ENCODE peak calls at places on chromosomes 1 and 21, in eight cellular contexts. O is KBM-7, U is GM23248, M is amniotic stem cell, H is ELF-1, Z is prostate gland, E is progenitor cell of endocrine pancreas, S is NCI-H526 treated with DMSO at 0.1 percent for 48 hours. F is an unnamed sample.

GRCh38 chr1:208217774-208218173 is 26.4 kb downstream of the PLXNA2 start:
- DNase-seq in S (no peak), M (no peak), O (no peak), E (no peak), Z (no peak), H (no peak), U (no peak), F (no peak)

GRCh38 chr1:174191255-174191906 is 32.1 kb downstream of the RABGAP1L start:
- DNase-seq in H (no peak), S (no peak), M (peak), U (peak), Z (no peak), E (no peak), O (no peak), F (no peak)

GRCh38 chr1:64790965-64791487 is 46.2 kb downstream of the RAVER2 start:
- DNase-seq in E (no peak), M (no peak), S (no peak), O (no peak), H (no peak), U (no peak), Z (no peak), F (no peak)

GRCh38 chr1:17540255-17541001 is 930 bp downstream of the ARHGEF10L start:
- DNase-seq in U (peak), M (no peak), Z (peak), E (peak), H (peak), S (no peak), O (no peak), F (peak)

GRCh38 chr1:189751311-189751710 is 726.4 kb downstream of the BRINP3 start:
- DNase-seq in H (no peak), S (no peak), M (no peak), O (no peak), E (no peak), U (no peak), Z (no peak), F (no peak)

GRCh38 chr1:110390096-110390495 is 730 bp downstream of the SLC16A4 start:
- DNase-seq in S (no peak), E (no peak), O (no peak), H (no peak), Z (no peak), M (peak), U (peak), F (no peak)

GRCh38 chr21:32958288-32958992 is 67.3 kb upstream of the OLIG2 start:
- DNase-seq in Z (no peak), O (no peak), S (no peak), M (no peak), E (no peak), H (no peak), U (no peak), F (no peak)

GRCh38 chr1:30359821-30360220 is 363.6 kb downstream of the MATN1 start:
- DNase-seq in M (no peak), E (no peak), Z (no peak), H (no peak), U (no peak), O (no peak), S (no peak), F (no peak)

GRCh38 chr1:235588916-235589515 is 60.6 kb downstream of the GNG4 start:
- DNase-seq in S (no peak), E (no peak), M (no peak), U (peak), Z (no peak), H (peak), O (peak), F (no peak)

GRCh38 chr1:116356673-116357072 is 16.4 kb upstream of the ATP1A1 start:
- DNase-seq in O (no peak), S (no peak), H (no peak), Z (no peak), E (no peak), M (no peak), U (peak), F (no peak)

GRCh38 chr1:212979340-212980122 is 29.2 kb downstream of the VASH2 start:
- DNase-seq in Z (no peak), O (no peak), U (no peak), H (no peak), M (no peak), E (no peak), S (no peak), F (no peak)

GRCh38 chr1:172273668-172274396 is 146.7 kb upstream of the C1orf105 start:
- DNase-seq in E (no peak), O (no peak), U (peak), Z (no peak), H (no peak), M (no peak), S (no peak), F (no peak)

GRCh38 chr1:93194231-93194630 is 13.7 kb downstream of the CCDC18 start:
- DNase-seq in E (no peak), O (no peak), S (no peak), M (no peak), U (no peak), Z (no peak), H (no peak), F (no peak)

GRCh38 chr1:74388855-74389254 is 123.6 kb downstream of the LRRC53 start:
- DNase-seq in S (no peak), U (no peak), O (no peak), E (no peak), M (no peak), Z (no peak), H (no peak), F (no peak)

GRCh38 chr1:12161662-12162458 is 4.9 kb upstream of the TNFRSF1B start:
- DNase-seq in Z (peak), U (peak), E (no peak), H (peak), S (no peak), O (peak), M (peak), F (no peak)

GRCh38 chr1:189205863-189206262 is 1271.8 kb downstream of the BRINP3 start:
- DNase-seq in H (no peak), M (no peak), U (no peak), S (no peak), E (no peak), Z (no peak), O (no peak), F (no peak)

GRCh38 chr1:231036416-231036815 is 3.6 kb downstream of the FAM89A start:
- DNase-seq in M (no peak), E (no peak), O (peak), Z (no peak), U (no peak), S (no peak), H (no peak), F (no peak)

GRCh38 chr1:29253180-29253579 is 16.9 kb downstream of the PTPRU start:
- DNase-seq in U (no peak), Z (no peak), E (no peak), M (no peak), H (no peak), S (no peak), O (no peak), F (no peak)

GRCh38 chr1:64654519-64655341 is 90.1 kb upstream of the RAVER2 start:
- DNase-seq in M (no peak), U (peak), H (no peak), Z (no peak), E (no peak), O (no peak), S (no peak), F (no peak)

GRCh38 chr1:178282949-178283367 is 189.1 kb downstream of the RASAL2 start:
- DNase-seq in M (no peak), S (peak), O (peak), Z (no peak), E (no peak), H (no peak), U (peak), F (no peak)

GRCh38 chr1:113396585-113396984 is 6.3 kb downstream of the MAGI3 start:
- DNase-seq in Z (no peak), H (no peak), E (no peak), S (no peak), O (no peak), M (peak), U (peak), F (no peak)

GRCh38 chr1:119565131-119565772 is 58.2 kb downstream of the HSD3B1 start:
- DNase-seq in H (no peak), M (no peak), O (no peak), E (no peak), U (no peak), Z (no peak), S (no peak), F (no peak)

GRCh38 chr1:54460346-54460745 is 54.2 kb upstream of the SSBP3 start:
- DNase-seq in S (no peak), M (no peak), O (no peak), E (no peak), U (no peak), H (no peak), Z (no peak), F (no peak)

GRCh38 chr1:156126701-156127534 is 12.4 kb downstream of the LMNA start:
- DNase-seq in Z (no peak), H (no peak), M (peak), U (peak), S (no peak), O (peak), E (no peak), F (no peak)

GRCh38 chr1:29249170-29249691 is 12.9 kb downstream of the PTPRU start:
- DNase-seq in M (no peak), O (peak), Z (no peak), S (no peak), U (no peak), E (no peak), H (peak), F (no peak)

GRCh38 chr1:247386695-247387094 is 29.3 kb upstream of the NLRP3 start:
- DNase-seq in S (no peak), H (no peak), M (no peak), E (no peak), O (no peak), U (peak), Z (no peak), F (no peak)

GRCh38 chr1:44947060-44947773 is 39.2 kb downstream of the EIF2B3 start:
- DNase-seq in M (peak), Z (no peak), U (peak), H (no peak), S (no peak), O (peak), E (no peak), F (no peak)

GRCh38 chr1:116706123-116706522 is 38.6 kb upstream of the IGSF3 start:
- DNase-seq in S (no peak), U (no peak), M (no peak), O (no peak), E (no peak), Z (no peak), H (no peak), F (no peak)

GRCh38 chr1:47870480-47870879 is 126.7 kb downstream of the TRABD2B start:
- DNase-seq in E (no peak), M (no peak), U (no peak), S (no peak), Z (no peak), O (no peak), H (no peak), F (no peak)

GRCh38 chr1:119554188-119554587 is 47.2 kb downstream of the HSD3B1 start:
- DNase-seq in Z (no peak), U (peak), O (peak), S (peak), H (peak), M (no peak), E (no peak), F (peak)